ENCODE peak calls at places on chromosome 4, in six cellular contexts. One of them, this sample, is unnamed.

GRCh38 chr4:113587156-113587555 is 174.4 kb downstream of the CAMK2D start:
- DNase-seq in mucosa of descending colon: no peak
- DNase-seq in IMR-90: no peak
- DNase-seq in sigmoid colon: no peak
- DNase-seq in Peyer's patch: no peak
- DNase-seq in GM12878: no peak
- DNase-seq in this sample: no peak

GRCh38 chr4:82753238-82753637 is 45.4 kb downstream of the SCD5 start:
- DNase-seq in mucosa of descending colon: no peak
- DNase-seq in IMR-90: no peak
- DNase-seq in sigmoid colon: no peak
- DNase-seq in Peyer's patch: no peak
- DNase-seq in GM12878: no peak
- DNase-seq in this sample: peak

GRCh38 chr4:80182237-80182866 is 15.0 kb upstream of the PRDM8 start:
- DNase-seq in Peyer's patch: no peak
- DNase-seq in GM12878: no peak
- DNase-seq in IMR-90: no peak
- DNase-seq in sigmoid colon: no peak
- DNase-seq in mucosa of descending colon: no peak
- DNase-seq in this sample: no peak

GRCh38 chr4:43014266-43014665 is 121.8 kb downstream of the GRXCR1 start:
- DNase-seq in mucosa of descending colon: no peak
- DNase-seq in IMR-90: no peak
- DNase-seq in Peyer's patch: no peak
- DNase-seq in GM12878: no peak
- DNase-seq in sigmoid colon: no peak
- DNase-seq in this sample: no peak

GRCh38 chr4:104616401-104616820 is 121.7 kb upstream of the CXXC4 start:
- DNase-seq in GM12878: no peak
- DNase-seq in Peyer's patch: no peak
- DNase-seq in sigmoid colon: no peak
- DNase-seq in IMR-90: no peak
- DNase-seq in mucosa of descending colon: peak
- DNase-seq in this sample: no peak

GRCh38 chr4:152064753-152065152 is 303.9 kb upstream of the GATB start:
- DNase-seq in IMR-90: no peak
- DNase-seq in sigmoid colon: no peak
- DNase-seq in GM12878: no peak
- DNase-seq in mucosa of descending colon: no peak
- DNase-seq in Peyer's patch: no peak
- DNase-seq in this sample: no peak

GRCh38 chr4:138887741-138888140 is 127.8 kb upstream of the NOCT start:
- DNase-seq in mucosa of descending colon: no peak
- DNase-seq in sigmoid colon: no peak
- DNase-seq in IMR-90: no peak
- DNase-seq in Peyer's patch: no peak
- DNase-seq in GM12878: no peak
- DNase-seq in this sample: no peak

GRCh38 chr4:105966046-105966445 is 70.8 kb downstream of the NPNT start:
- DNase-seq in GM12878: no peak
- DNase-seq in mucosa of descending colon: no peak
- DNase-seq in sigmoid colon: no peak
- DNase-seq in Peyer's patch: no peak
- DNase-seq in IMR-90: peak
- DNase-seq in this sample: no peak

GRCh38 chr4:955161-955921 is 18.0 kb downstream of the DGKQ start:
- DNase-seq in GM12878: no peak
- DNase-seq in IMR-90: no peak
- DNase-seq in mucosa of descending colon: no peak
- DNase-seq in sigmoid colon: peak
- DNase-seq in Peyer's patch: peak
- DNase-seq in this sample: no peak

GRCh38 chr4:13605330-13605729 is 22.2 kb downstream of the BOD1L1 start:
- DNase-seq in GM12878: no peak
- DNase-seq in mucosa of descending colon: no peak
- DNase-seq in sigmoid colon: no peak
- DNase-seq in IMR-90: peak
- DNase-seq in Peyer's patch: no peak
- DNase-seq in this sample: no peak

GRCh38 chr4:122588453-122589238 is 32.2 kb downstream of the IL21 start:
- DNase-seq in GM12878: no peak
- DNase-seq in Peyer's patch: no peak
- DNase-seq in sigmoid colon: no peak
- DNase-seq in mucosa of descending colon: no peak
- DNase-seq in IMR-90: peak
- DNase-seq in this sample: no peak

GRCh38 chr4:145183023-145183422 is 2.6 kb upstream of the OTUD4 start:
- DNase-seq in sigmoid colon: no peak
- DNase-seq in IMR-90: peak
- DNase-seq in Peyer's patch: no peak
- DNase-seq in mucosa of descending colon: no peak
- DNase-seq in GM12878: no peak
- DNase-seq in this sample: no peak

GRCh38 chr4:651884-652642 is 22.0 kb downstream of the ATP5ME start:
- DNase-seq in mucosa of descending colon: no peak
- DNase-seq in sigmoid colon: no peak
- DNase-seq in IMR-90: no peak
- DNase-seq in GM12878: no peak
- DNase-seq in Peyer's patch: no peak
- DNase-seq in this sample: no peak

GRCh38 chr4:106502106-106502699 is 133.6 kb upstream of the GIMD1 start:
- DNase-seq in Peyer's patch: peak
- DNase-seq in sigmoid colon: no peak
- DNase-seq in GM12878: no peak
- DNase-seq in IMR-90: peak
- DNase-seq in mucosa of descending colon: peak
- DNase-seq in this sample: peak

GRCh38 chr4:134465417-134465816 is 263.8 kb upstream of the PABPC4L start:
- DNase-seq in sigmoid colon: no peak
- DNase-seq in GM12878: no peak
- DNase-seq in Peyer's patch: no peak
- DNase-seq in IMR-90: no peak
- DNase-seq in mucosa of descending colon: no peak
- DNase-seq in this sample: no peak

GRCh38 chr4:41692717-41693345 is 55.7 kb downstream of the PHOX2B start:
- DNase-seq in mucosa of descending colon: peak
- DNase-seq in IMR-90: peak
- DNase-seq in GM12878: no peak
- DNase-seq in Peyer's patch: peak
- DNase-seq in sigmoid colon: peak
- DNase-seq in this sample: peak

GRCh38 chr4:55921093-55921492 is 27.7 kb upstream of the CEP135 start:
- DNase-seq in GM12878: no peak
- DNase-seq in sigmoid colon: no peak
- DNase-seq in mucosa of descending colon: no peak
- DNase-seq in IMR-90: no peak
- DNase-seq in Peyer's patch: no peak
- DNase-seq in this sample: no peak

GRCh38 chr4:2792711-2793577 is at the start of gene SH3BP2:
- DNase-seq in mucosa of descending colon: peak
- DNase-seq in GM12878: no peak
- DNase-seq in IMR-90: peak
- DNase-seq in Peyer's patch: peak
- DNase-seq in sigmoid colon: peak
- DNase-seq in this sample: peak

GRCh38 chr4:72893354-72894066 is 176.0 kb downstream of the COX18 start:
- DNase-seq in GM12878: no peak
- DNase-seq in sigmoid colon: no peak
- DNase-seq in IMR-90: no peak
- DNase-seq in Peyer's patch: no peak
- DNase-seq in mucosa of descending colon: no peak
- DNase-seq in this sample: no peak

GRCh38 chr4:15976456-15977096 is 13.6 kb upstream of the FGFBP2 start:
- DNase-seq in IMR-90: no peak
- DNase-seq in mucosa of descending colon: no peak
- DNase-seq in sigmoid colon: no peak
- DNase-seq in Peyer's patch: no peak
- DNase-seq in GM12878: no peak
- DNase-seq in this sample: no peak
- TF ChIP-seq CTCF in IMR-90: no peak
- TF ChIP-seq CTCF in mucosa of descending colon: no peak
- TF ChIP-seq CTCF in sigmoid colon: no peak
- TF ChIP-seq CTCF in Peyer's patch: no peak
- TF ChIP-seq CTCF in GM12878: no peak
- TF ChIP-seq CTCF in this sample: no peak

GRCh38 chr4:112517067-112517588 is 1.1 kb upstream of the NEUROG2 start:
- DNase-seq in GM12878: peak
- DNase-seq in mucosa of descending colon: no peak
- DNase-seq in Peyer's patch: no peak
- DNase-seq in IMR-90: no peak
- DNase-seq in sigmoid colon: no peak
- DNase-seq in this sample: peak
- H3K4me3 ChIP-seq in GM12878: peak
- H3K4me3 ChIP-seq in mucosa of descending colon: no peak
- H3K4me3 ChIP-seq in Peyer's patch: no peak
- H3K4me3 ChIP-seq in IMR-90: no peak
- H3K4me3 ChIP-seq in sigmoid colon: no peak
- H3K4me3 ChIP-seq in this sample: peak

GRCh38 chr4:153153339-153153851 is 50.8 kb upstream of the TRIM2 start:
- DNase-seq in GM12878: no peak
- DNase-seq in IMR-90: peak
- DNase-seq in sigmoid colon: no peak
- DNase-seq in Peyer's patch: peak
- DNase-seq in mucosa of descending colon: peak
- DNase-seq in this sample: peak
- TF ChIP-seq CTCF in GM12878: no peak
- TF ChIP-seq CTCF in IMR-90: no peak
- TF ChIP-seq CTCF in sigmoid colon: no peak
- TF ChIP-seq CTCF in Peyer's patch: no peak
- TF ChIP-seq CTCF in mucosa of descending colon: no peak
- TF ChIP-seq CTCF in this sample: no peak

DNA sequence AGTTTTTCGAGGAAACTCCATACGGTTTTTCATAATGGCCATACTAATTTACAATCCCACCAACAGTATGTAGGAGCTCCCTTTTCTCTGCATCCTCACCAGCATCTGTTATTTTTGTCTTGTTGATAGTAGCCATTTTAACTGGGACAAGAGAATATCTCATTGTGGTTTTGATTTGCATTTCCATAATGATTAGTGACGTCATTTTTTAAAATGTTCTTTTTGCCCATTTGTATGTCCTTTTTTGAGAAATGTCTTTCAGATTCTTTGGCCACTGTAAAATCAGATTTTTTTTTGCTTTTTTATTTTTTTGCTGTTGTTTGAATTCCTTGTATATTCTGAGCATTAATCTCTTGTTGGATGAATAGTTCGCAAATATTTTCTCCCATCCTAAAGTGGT is 243.9 kb downstream of the TRIML1 start:
- DNase-seq in GM12878: no peak
- DNase-seq in Peyer's patch: no peak
- DNase-seq in mucosa of descending colon: no peak
- DNase-seq in sigmoid colon: no peak
- DNase-seq in IMR-90: no peak
- DNase-seq in this sample: no peak
- H3K4me3 ChIP-seq in GM12878: no peak
- H3K4me3 ChIP-seq in Peyer's patch: no peak
- H3K4me3 ChIP-seq in mucosa of descending colon: no peak
- H3K4me3 ChIP-seq in sigmoid colon: no peak
- H3K4me3 ChIP-seq in IMR-90: no peak
- H3K4me3 ChIP-seq in this sample: no peak

This sample was measured in GM12865.